ENCODE peak calls at places on chromosomes 1 and 21, in eight cellular contexts. A is sigmoid colon; W is HEK293T; F is effector CD4-positive, alpha-beta T cell; G is fibroblast of mammary gland; J is activated T-cell treated with anti-CD3 and anti-CD28 coated beads for 1 hour; T is IMR-90; N is cardiac muscle cell. B is an unnamed sample.
A peak's percentile ranks its signal among the peaks of the same experiment; 100 is the strongest.

GRCh38 chr1:39262802-39263201 is 58.3 kb downstream of the MACF1 start:
- DNase-seq in N (no peak), J (no peak), G (no peak), F (no peak), W (no peak), T (no peak), A (no peak), B (no peak)

GRCh38 chr1:86151427-86151826 is 5.1 kb downstream of the COL24A1 start:
- DNase-seq in W (no peak), G (peak; percentile 45), A (no peak), J (no peak), N (no peak), F (no peak), T (peak; percentile 82), B (no peak)

GRCh38 chr1:1050577-1051052 is 23.5 kb downstream of the RNF223 start:
- DNase-seq in N (no peak), W (no peak), A (no peak), F (no peak), T (no peak), G (no peak), J (no peak), B (no peak)

GRCh38 chr1:28775121-28775942 is 36.6 kb upstream of the OPRD1 start:
- DNase-seq in T (peak; percentile 36), A (peak; percentile 83), N (no peak), F (peak; percentile 51), J (peak; percentile 41), W (no peak), G (peak; percentile 70), B (peak; percentile 61)

GRCh38 chr21:37915941-37916794 is at the start of gene KCNJ6:
- DNase-seq in T (peak; percentile 52), G (peak; percentile 38), J (no peak), A (no peak), F (no peak), N (peak; percentile 87), W (peak; percentile 83), B (peak; percentile 50)

GRCh38 chr1:221227872-221228337 is 348.7 kb downstream of the HLX start:
- DNase-seq in T (no peak), N (peak; percentile 2), J (no peak), F (no peak), G (peak; percentile 30), A (no peak), W (no peak), B (no peak)

GRCh38 chr21:33208534-33208933 is 21.2 kb upstream of the IFNAR2 start:
- DNase-seq in N (no peak), J (no peak), F (no peak), W (no peak), A (no peak), G (peak; percentile 11), T (no peak), B (no peak)

GRCh38 chr1:159821171-159821867 is 5.4 kb upstream of the SLAMF8 start:
- DNase-seq in N (no peak), J (no peak), G (no peak), W (no peak), A (no peak), T (peak; percentile 47), F (peak; percentile 21), B (no peak)

GRCh38 chr1:50105430-50105829 is 3.3 kb upstream of the ELAVL4 start:
- DNase-seq in W (no peak), N (peak; percentile 28), A (no peak), G (no peak), F (no peak), T (no peak), J (no peak), B (no peak)

GRCh38 chr1:223887724-223888428 is 42.1 kb upstream of the TP53BP2 start:
- DNase-seq in G (peak; percentile 95), T (peak; percentile 99), N (peak; percentile 77), F (no peak), A (no peak), W (no peak), J (no peak), B (peak; percentile 90)

GRCh38 chr1:118535901-118536300 is 350.9 kb upstream of the SPAG17 start:
- DNase-seq in T (no peak), F (no peak), N (no peak), J (no peak), A (no peak), G (no peak), W (no peak), B (no peak)

GRCh38 chr1:161482610-161483009 is 22.6 kb upstream of the FCGR2A start:
- DNase-seq in N (no peak), J (no peak), F (no peak), T (peak; percentile 16), G (peak; percentile 6), A (no peak), W (no peak), B (no peak)

GRCh38 chr1:31574749-31575372 is 1.5 kb upstream of the TINAGL1 start:
- DNase-seq in J (no peak), A (no peak), F (no peak), T (no peak), G (no peak), N (no peak), W (peak; percentile 9), B (no peak)

GRCh38 chr1:94922756-94923465 is 4.0 kb downstream of the CNN3 start:
- DNase-seq in N (no peak), A (no peak), W (no peak), G (peak; percentile 65), J (no peak), T (peak; percentile 64), F (no peak), B (no peak)

GRCh38 chr1:221018415-221018814 is 139.2 kb downstream of the HLX start:
- DNase-seq in J (no peak), W (no peak), F (no peak), G (no peak), N (no peak), A (no peak), T (no peak), B (no peak)

GRCh38 chr1:88284666-88285366 is 399.3 kb upstream of the PKN2 start:
- DNase-seq in G (no peak), N (no peak), T (no peak), W (no peak), J (no peak), F (no peak), A (no peak), B (no peak)